ENCODE peak calls at places on chromosomes 13 and 19, in five cellular contexts. K, Y, A, N and L are unnamed samples.

GRCh38 chr19:3109491-3109890 is 15.3 kb downstream of the GNA11 start:
- DNase-seq in K (no peak), Y (no peak), A (no peak), N (no peak), L (no peak)

GRCh38 chr19:52190679-52191293 is 934 bp downstream of the PPP2R1A start:
- DNase-seq in K (no peak), Y (peak), A (peak), N (peak), L (peak)

GRCh38 chr13:105202384-105202783 is 1333.1 kb downstream of the EFNB2 start:
- DNase-seq in K (no peak), Y (peak), A (no peak), N (peak), L (no peak)

GRCh38 chr13:113091211-113091771 is 14.3 kb upstream of the F7 start:
- DNase-seq in K (no peak), Y (no peak), A (no peak), N (no peak), L (no peak)

GRCh38 chr13:34967851-34968562 is 25.9 kb downstream of the NBEA start:
- DNase-seq in K (no peak), Y (no peak), A (no peak), N (no peak), L (no peak)

GRCh38 chr19:46528601-46529447 is 33.2 kb upstream of the PNMA8B start:
- DNase-seq in K (no peak), Y (no peak), A (no peak), N (no peak), L (no peak)

GRCh38 chr19:2982983-2983350 is 5.6 kb downstream of the TLE6 start:
- DNase-seq in K (no peak), Y (no peak), A (peak), N (peak), L (peak)

GRCh38 chr19:48393196-48393558 is 291 bp upstream of the GRIN2D start:
- DNase-seq in K (no peak), Y (no peak), A (no peak), N (peak), L (no peak)

GRCh38 chr13:48411281-48412099 is 1.4 kb downstream of the LPAR6 start:
- DNase-seq in K (peak), Y (peak), A (no peak), N (no peak), L (no peak)

GRCh38 chr13:31965361-31966066 is 66.1 kb upstream of the FRY start:
- DNase-seq in K (no peak), Y (no peak), A (peak), N (no peak), L (no peak)

GRCh38 chr13:113034451-113035208 is 65.6 kb downstream of the MCF2L start:
- DNase-seq in K (no peak), Y (peak), A (peak), N (peak), L (peak)

GRCh38 chr13:27120811-27121210 is 50.8 kb downstream of the USP12 start:
- DNase-seq in K (no peak), Y (peak), A (no peak), N (no peak), L (no peak)

GRCh38 chr19:18763674-18764590 is 27.2 kb downstream of the COMP start:
- DNase-seq in K (no peak), Y (no peak), A (no peak), N (no peak), L (no peak)

GRCh38 chr13:96053003-96053703 is at the start of gene UGGT2:
- DNase-seq in K (no peak), Y (peak), A (peak), N (peak), L (peak)

GRCh38 chr19:35756373-35757230 is at the start of gene HSPB6:
- DNase-seq in K (no peak), Y (peak), A (no peak), N (peak), L (peak)

GRCh38 chr13:52029569-52029968 is 5.1 kb downstream of the UTP14C start:
- DNase-seq in K (no peak), Y (no peak), A (no peak), N (no peak), L (no peak)

GRCh38 chr19:18101268-18101667 is 3.7 kb downstream of the MAST3 start:
- DNase-seq in K (no peak), Y (no peak), A (no peak), N (no peak), L (no peak)

GRCh38 chr13:43110658-43111057 is 87.3 kb downstream of the DNAJC15 start:
- DNase-seq in K (no peak), Y (no peak), A (no peak), N (no peak), L (no peak)

GRCh38 chr19:57689750-57690149 is 8.0 kb downstream of the ZNF551 start:
- DNase-seq in K (no peak), Y (no peak), A (no peak), N (no peak), L (no peak)

GRCh38 chr19:35266904-35267817 is 1.6 kb upstream of the USF2 start:
- DNase-seq in K (peak), Y (peak), A (no peak), N (no peak), L (peak)

GRCh38 chr19:50624949-50625600 is 14.6 kb downstream of the SYT3 start:
- DNase-seq in K (no peak), Y (no peak), A (no peak), N (no peak), L (no peak)

GRCh38 chr13:36341718-36342117 is 4.5 kb downstream of the SPART start:
- DNase-seq in K (no peak), Y (no peak), A (no peak), N (no peak), L (no peak)

GRCh38 chr19:29952127-29952526 is 10.1 kb downstream of the URI1 start:
- DNase-seq in K (no peak), Y (peak), A (no peak), N (no peak), L (no peak)

GRCh38 chr19:604355-604754 is 14.7 kb downstream of the HCN2 start:
- DNase-seq in K (no peak), Y (peak), A (no peak), N (no peak), L (no peak)

GRCh38 chr19:10612515-10613119 is 12.7 kb upstream of the SLC44A2 start:
- DNase-seq in K (no peak), Y (no peak), A (no peak), N (peak), L (peak)

GRCh38 chr19:50461066-50461875 is 15.0 kb upstream of the EMC10 start:
- DNase-seq in K (peak), Y (peak), A (peak), N (peak), L (peak)

GRCh38 chr13:93296584-93296983 is 70.0 kb downstream of the GPC6 start:
- DNase-seq in K (no peak), Y (no peak), A (no peak), N (no peak), L (no peak)

GRCh38 chr19:54455786-54456422 is 6.9 kb downstream of the LENG8 start:
- DNase-seq in K (no peak), Y (no peak), A (no peak), N (no peak), L (no peak)

GRCh38 chr19:10762656-10763055 is 44.8 kb downstream of the DNM2 start:
- DNase-seq in K (no peak), Y (peak), A (no peak), N (no peak), L (peak)

GRCh38 chr19:4654437-4655361 is 15.4 kb downstream of the TNFAIP8L1 start:
- DNase-seq in K (no peak), Y (no peak), A (no peak), N (no peak), L (no peak)

GRCh38 chr13:23986619-23987018 is 89.3 kb upstream of the C1QTNF9B start:
- DNase-seq in K (no peak), Y (peak), A (peak), N (no peak), L (no peak)

GRCh38 chr13:23984541-23984940 is 87.2 kb upstream of the C1QTNF9B start:
- DNase-seq in K (no peak), Y (no peak), A (no peak), N (peak), L (no peak)

GRCh38 chr19:38799104-38799503 is 10.1 kb downstream of the LGALS7B start:
- DNase-seq in K (no peak), Y (no peak), A (no peak), N (no peak), L (no peak)

GRCh38 chr19:50008532-50008931 is 16.6 kb downstream of the VRK3 start:
- DNase-seq in K (no peak), Y (peak), A (no peak), N (no peak), L (no peak)

GRCh38 chr19:7781157-7781556 is 18.1 kb downstream of the CLEC4M start:
- DNase-seq in K (no peak), Y (no peak), A (no peak), N (no peak), L (no peak)